ENCODE peak calls at places on chromosomes 2 and 18, in six cellular contexts. One of them, this sample, is unnamed.

GRCh38 chr2:235097196-235097895 is 145.5 kb downstream of the SH3BP4 start:
- DNase-seq in NCI-H524: peak
- DNase-seq in MM.1S: no peak
- DNase-seq in choroid plexus epithelial cell: no peak
- DNase-seq in RCC 7860: no peak
- DNase-seq in stimulated activated CD4-positive, alpha-beta T cell treated with anti-CD3 and anti-CD28 coated beads, Interleukin-1b, Interleukin-23, amount 100 ng/mL, for 24 hours: no peak
- DNase-seq in this sample: no peak

GRCh38 chr2:160583162-160583522 is 89.5 kb upstream of the RBMS1 start:
- DNase-seq in NCI-H524: no peak
- DNase-seq in MM.1S: no peak
- DNase-seq in choroid plexus epithelial cell: peak
- DNase-seq in RCC 7860: no peak
- DNase-seq in stimulated activated CD4-positive, alpha-beta T cell treated with anti-CD3 and anti-CD28 coated beads, Interleukin-1b, Interleukin-23, amount 100 ng/mL, for 24 hours: no peak
- DNase-seq in this sample: no peak

GRCh38 chr2:144480257-144480656 is 39.7 kb downstream of the ZEB2 start:
- DNase-seq in NCI-H524: no peak
- DNase-seq in MM.1S: no peak
- DNase-seq in choroid plexus epithelial cell: peak
- DNase-seq in RCC 7860: no peak
- DNase-seq in stimulated activated CD4-positive, alpha-beta T cell treated with anti-CD3 and anti-CD28 coated beads, Interleukin-1b, Interleukin-23, amount 100 ng/mL, for 24 hours: no peak
- DNase-seq in this sample: no peak

GRCh38 chr2:175877845-175878563 is 124.1 kb downstream of the LNPK start:
- DNase-seq in NCI-H524: no peak
- DNase-seq in MM.1S: no peak
- DNase-seq in choroid plexus epithelial cell: peak
- DNase-seq in RCC 7860: no peak
- DNase-seq in stimulated activated CD4-positive, alpha-beta T cell treated with anti-CD3 and anti-CD28 coated beads, Interleukin-1b, Interleukin-23, amount 100 ng/mL, for 24 hours: no peak
- DNase-seq in this sample: no peak

GRCh38 chr18:34493566-34494358 is 216.3 kb upstream of the DTNA start:
- DNase-seq in NCI-H524: peak
- DNase-seq in MM.1S: peak
- DNase-seq in choroid plexus epithelial cell: peak
- DNase-seq in RCC 7860: no peak
- DNase-seq in stimulated activated CD4-positive, alpha-beta T cell treated with anti-CD3 and anti-CD28 coated beads, Interleukin-1b, Interleukin-23, amount 100 ng/mL, for 24 hours: no peak
- DNase-seq in this sample: peak

GRCh38 chr2:236114959-236115358 is 53.2 kb downstream of the GBX2 start:
- DNase-seq in NCI-H524: no peak
- DNase-seq in MM.1S: no peak
- DNase-seq in choroid plexus epithelial cell: no peak
- DNase-seq in RCC 7860: no peak
- DNase-seq in stimulated activated CD4-positive, alpha-beta T cell treated with anti-CD3 and anti-CD28 coated beads, Interleukin-1b, Interleukin-23, amount 100 ng/mL, for 24 hours: no peak
- DNase-seq in this sample: no peak

GRCh38 chr2:181281206-181281832 is 175.9 kb upstream of the ITGA4 start:
- DNase-seq in NCI-H524: no peak
- DNase-seq in MM.1S: peak
- DNase-seq in choroid plexus epithelial cell: no peak
- DNase-seq in RCC 7860: no peak
- DNase-seq in stimulated activated CD4-positive, alpha-beta T cell treated with anti-CD3 and anti-CD28 coated beads, Interleukin-1b, Interleukin-23, amount 100 ng/mL, for 24 hours: no peak
- DNase-seq in this sample: no peak

GRCh38 chr2:162029287-162029901 is 44.6 kb downstream of the DPP4 start:
- DNase-seq in NCI-H524: no peak
- DNase-seq in MM.1S: no peak
- DNase-seq in choroid plexus epithelial cell: no peak
- DNase-seq in RCC 7860: peak
- DNase-seq in stimulated activated CD4-positive, alpha-beta T cell treated with anti-CD3 and anti-CD28 coated beads, Interleukin-1b, Interleukin-23, amount 100 ng/mL, for 24 hours: no peak
- DNase-seq in this sample: no peak

GRCh38 chr2:104213758-104214157 is 640.2 kb upstream of the POU3F3 start:
- DNase-seq in NCI-H524: no peak
- DNase-seq in MM.1S: no peak
- DNase-seq in choroid plexus epithelial cell: no peak
- DNase-seq in RCC 7860: no peak
- DNase-seq in stimulated activated CD4-positive, alpha-beta T cell treated with anti-CD3 and anti-CD28 coated beads, Interleukin-1b, Interleukin-23, amount 100 ng/mL, for 24 hours: no peak
- DNase-seq in this sample: no peak